ENCODE peak calls at places on chromosomes 7 and 10, in five cellular contexts. K is heart left ventricle, Y is body of pancreas, A is right lobe of liver, I is HepG2. X is an unnamed sample.

GRCh38 chr7:155789001-155789725 is 23.1 kb downstream of the SHH start:
- DNase-seq in K (no peak), Y (no peak), A (no peak), I (no peak), X (no peak)

GRCh38 chr10:34063592-34063991 is 729.1 kb upstream of the NRP1 start:
- DNase-seq in K (no peak), Y (no peak), A (no peak), I (no peak), X (no peak)

GRCh38 chr7:48786951-48787350 is 137.4 kb upstream of the CDC14C start:
- DNase-seq in K (no peak), Y (no peak), A (no peak), I (no peak), X (no peak)

GRCh38 chr10:122127943-122128342 is 139.0 kb downstream of the TACC2 start:
- DNase-seq in K (no peak), Y (no peak), A (no peak), I (no peak), X (no peak)

GRCh38 chr10:72340510-72340895 is 14.2 kb downstream of the DNAJB12 start:
- DNase-seq in K (peak), Y (peak), A (peak), I (no peak), X (peak)

GRCh38 chr7:16881809-16882208 is at the start of gene AGR3:
- DNase-seq in K (no peak), Y (peak), A (no peak), I (no peak), X (no peak)

GRCh38 chr7:75575488-75576112 is 83.5 kb downstream of the SPDYE5 start:
- DNase-seq in K (no peak), Y (no peak), A (no peak), I (no peak), X (no peak)

GRCh38 chr10:111108441-111108840 is 31.6 kb downstream of the ADRA2A start:
- DNase-seq in K (no peak), Y (no peak), A (no peak), I (no peak), X (no peak)

GRCh38 chr7:105122619-105123018 is 108.6 kb downstream of the KMT2E start:
- DNase-seq in K (no peak), Y (no peak), A (no peak), I (no peak), X (no peak)

GRCh38 chr10:92222603-92223275 is 68.1 kb downstream of the CPEB3 start:
- DNase-seq in K (no peak), Y (no peak), A (no peak), I (no peak), X (no peak)

DNA sequence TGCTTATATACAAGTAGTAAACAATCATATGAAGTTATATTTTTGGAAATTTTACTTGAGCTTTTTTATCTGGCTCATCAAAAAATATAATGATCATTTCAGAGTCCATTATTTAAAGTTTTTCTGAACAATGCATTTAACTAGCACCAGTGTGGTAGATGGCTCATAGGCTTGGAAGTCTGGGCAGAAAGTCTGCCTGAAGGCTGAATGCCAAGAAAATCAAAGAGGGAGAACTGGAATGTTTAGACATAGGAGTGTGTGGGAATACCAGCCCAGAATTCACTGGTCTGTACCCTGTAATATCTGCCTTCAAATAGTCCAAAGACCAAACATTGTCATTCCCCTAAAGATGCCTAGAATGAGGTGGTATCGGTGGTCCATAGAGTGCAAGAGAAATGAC is 40.3 kb upstream of the ANK3 start:
- DNase-seq in K (no peak), Y (no peak), A (no peak), I (no peak), X (no peak)
- TF ChIP-seq POLR2A in K (no peak), Y (no peak), A (no peak), I (no peak), X (no peak)

GRCh38 chr7:101363734-101364374 is 1.2 kb downstream of the COL26A1 start:
- DNase-seq in K (peak), Y (peak), A (peak), I (peak), X (peak)

GRCh38 chr7:101365956-101366355 is 3.3 kb downstream of the COL26A1 start:
- DNase-seq in K (no peak), Y (no peak), A (no peak), I (no peak), X (no peak)

GRCh38 chr7:101363196-101363733 is 590 bp downstream of the COL26A1 start:
- DNase-seq in K (no peak), Y (no peak), A (no peak), I (no peak), X (no peak)

GRCh38 chr7:101367676-101368075 is 5.0 kb downstream of the COL26A1 start:
- DNase-seq in K (no peak), Y (no peak), A (no peak), I (no peak), X (no peak)

GRCh38 chr7:101362334-101363195 is at the start of gene COL26A1:
- DNase-seq in K (peak), Y (peak), A (peak), I (no peak), X (no peak)
- H3K4me3 ChIP-seq in K (peak), Y (peak), A (peak), I (peak), X (no peak)

GRCh38 chr10:80202934-80203834 is 2.2 kb downstream of the ANXA11 start:
- DNase-seq in K (peak), Y (peak), A (peak), I (peak), X (peak)
- TF ChIP-seq POLR2A in K (no peak), Y (peak), A (peak), I (no peak), X (no peak)

GRCh38 chr10:104101902-104102301 is 16.2 kb upstream of the COL17A1 start:
- DNase-seq in K (no peak), Y (no peak), A (no peak), I (no peak), X (no peak)

GRCh38 chr10:104103956-104104355 is 18.0 kb upstream of the SFR1 start:
- DNase-seq in K (no peak), Y (no peak), A (no peak), I (no peak), X (no peak)

GRCh38 chr10:104104418-104104817 is 17.6 kb upstream of the SFR1 start:
- DNase-seq in K (no peak), Y (no peak), A (no peak), I (no peak), X (no peak)

GRCh38 chr10:104100795-104101194 is 15.1 kb upstream of the COL17A1 start:
- DNase-seq in K (no peak), Y (no peak), A (no peak), I (no peak), X (no peak)

DNA sequence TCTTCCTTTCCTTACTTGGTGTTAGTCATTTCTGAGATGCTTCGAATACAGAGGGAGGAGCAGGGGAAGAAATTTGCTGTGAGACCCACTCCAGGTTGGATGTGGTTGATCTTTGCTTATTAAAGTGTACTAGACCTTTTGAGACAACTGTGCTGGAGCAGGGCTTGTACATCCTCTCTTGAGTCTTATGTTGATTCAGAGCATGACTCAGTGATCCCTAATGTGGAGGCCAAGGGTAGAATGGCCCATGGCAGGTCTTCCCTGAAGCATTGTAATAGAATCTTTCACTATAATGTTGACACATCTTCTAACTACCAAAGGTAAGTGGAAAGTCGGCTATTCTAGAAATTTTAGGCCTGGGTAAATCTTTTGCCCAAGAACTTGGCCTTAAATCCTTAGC is 17.0 kb upstream of the SFR1 start:
- DNase-seq in K (no peak), Y (no peak), A (no peak), I (no peak), X (no peak)
- H3K4me3 ChIP-seq in K (no peak), Y (no peak), A (no peak), I (no peak), X (no peak)